ENCODE peak calls at places on chromosomes 16 and 17, in seven cellular contexts. Q, G, W, L, K, U and O are unnamed samples.

GRCh38 chr17:7491583-7491982 is 7.4 kb downstream of the POLR2A start:
- DNase-seq in U (no peak), W (no peak), Q (no peak), K (no peak), G (no peak), L (no peak), O (no peak)

GRCh38 chr17:50110591-50111349 is 15.6 kb downstream of the PDK2 start:
- DNase-seq in L (no peak), K (no peak), U (no peak), W (no peak), Q (peak), G (no peak), O (no peak)

GRCh38 chr17:81612172-81612571 is 24.7 kb downstream of the NPLOC4 start:
- DNase-seq in L (no peak), W (no peak), K (no peak), Q (no peak), G (no peak), U (no peak), O (no peak)

GRCh38 chr17:65389956-65390355 is 171.5 kb downstream of the AXIN2 start:
- DNase-seq in L (no peak), G (no peak), W (peak), Q (no peak), U (peak), K (no peak), O (peak)

GRCh38 chr17:74950207-74950606 is 14.5 kb downstream of the OTOP3 start:
- DNase-seq in G (no peak), W (no peak), K (no peak), Q (no peak), L (no peak), U (no peak), O (no peak)

GRCh38 chr17:38512473-38513058 is 84.3 kb downstream of the ARHGAP23 start:
- DNase-seq in G (no peak), Q (peak), W (no peak), U (no peak), K (no peak), L (no peak), O (no peak)

GRCh38 chr17:41583137-41584127 is 3.3 kb downstream of the KRT14 start:
- DNase-seq in U (no peak), Q (no peak), G (no peak), W (no peak), K (no peak), L (no peak), O (no peak)

GRCh38 chr16:73171901-73172619 is 124.1 kb upstream of the ZFHX3 start:
- DNase-seq in G (no peak), K (no peak), U (no peak), L (no peak), W (no peak), Q (no peak), O (no peak)

GRCh38 chr17:79809530-79810137 is 12.8 kb upstream of the CBX8 start:
- DNase-seq in L (no peak), G (no peak), K (no peak), U (no peak), Q (no peak), W (no peak), O (no peak)

GRCh38 chr16:55682086-55682485 is 26.3 kb downstream of the SLC6A2 start:
- DNase-seq in Q (no peak), G (no peak), K (no peak), U (no peak), W (no peak), L (no peak), O (no peak)

GRCh38 chr17:62051053-62051452 is 14.0 kb downstream of the MED13 start:
- DNase-seq in L (no peak), Q (no peak), G (no peak), U (no peak), W (no peak), K (no peak), O (no peak)

GRCh38 chr16:81593481-81593880 is 148.9 kb downstream of the CMIP start:
- DNase-seq in K (peak), Q (no peak), G (no peak), L (no peak), U (no peak), W (no peak), O (no peak)

GRCh38 chr17:44903012-44903685 is 3.9 kb upstream of the EFTUD2 start:
- DNase-seq in Q (no peak), W (no peak), K (no peak), G (no peak), L (no peak), U (no peak), O (no peak)

GRCh38 chr16:80803341-80804060 is 897 bp downstream of the CDYL2 start:
- DNase-seq in W (no peak), K (no peak), Q (peak), U (no peak), L (no peak), G (peak), O (no peak)

GRCh38 chr16:86768999-86769398 is 190.7 kb downstream of the FOXL1 start:
- DNase-seq in G (no peak), L (no peak), W (no peak), Q (no peak), K (no peak), U (no peak), O (no peak)

GRCh38 chr17:58331815-58332719 is 3.5 kb upstream of the TSPOAP1 start:
- DNase-seq in W (no peak), U (no peak), Q (peak), K (no peak), L (peak), G (no peak), O (no peak)

GRCh38 chr16:3170440-3171180 is 17.4 kb upstream of the OR1F1 start:
- DNase-seq in K (no peak), Q (no peak), W (no peak), L (no peak), G (no peak), U (no peak), O (no peak)

GRCh38 chr16:83762141-83763024 is 45.4 kb upstream of the HSBP1 start:
- DNase-seq in W (peak), U (no peak), K (no peak), Q (no peak), L (no peak), G (no peak), O (no peak)

GRCh38 chr17:35795007-35795870 is at the start of gene MMP28:
- DNase-seq in G (peak), K (peak), Q (peak), L (no peak), W (no peak), U (no peak), O (no peak)

GRCh38 chr16:85614338-85615013 is 1.4 kb downstream of the GSE1 start:
- DNase-seq in G (no peak), U (no peak), K (no peak), W (no peak), L (no peak), Q (no peak), O (no peak)

GRCh38 chr16:65725156-65725845 is 603.4 kb upstream of the CDH11 start:
- DNase-seq in K (no peak), L (no peak), Q (no peak), G (no peak), U (no peak), W (no peak), O (no peak)

GRCh38 chr16:57277586-57277985 is 6.9 kb downstream of the PLLP start:
- DNase-seq in W (peak), K (no peak), G (no peak), U (peak), L (peak), Q (no peak), O (peak)

GRCh38 chr16:74896389-74897370 is 88.2 kb downstream of the WDR59 start:
- DNase-seq in Q (no peak), K (no peak), G (no peak), U (peak), L (no peak), W (no peak), O (peak)

GRCh38 chr17:75364078-75364477 is 41.4 kb downstream of the GRB2 start:
- DNase-seq in L (no peak), K (no peak), U (peak), W (no peak), Q (no peak), G (no peak), O (peak)

GRCh38 chr17:71304498-71305158 is 816.2 kb upstream of the SOX9 start:
- DNase-seq in Q (no peak), U (no peak), K (no peak), W (no peak), G (no peak), L (no peak), O (peak)